ENCODE peak calls at places on chromosome 19, in ten cellular contexts. D is transverse colon, Y is testis, X is H54, N is ovary, G is uterus, B is adrenal gland, S is Peyer's patch, P is right lobe of liver, K is NB4. I is an unnamed sample.

GRCh38 chr19:42287017-42287825 is 14.7 kb upstream of the PRR19 start:
- DNase-seq in D (no peak), Y (no peak), X (no peak), N (peak; percentile 34), G (no peak), B (peak; percentile 27), S (no peak), P (peak; percentile 25), K (no peak), I (no peak)

GRCh38 chr19:41993612-41994483 is at the start of gene ATP1A3:
- DNase-seq in D (peak; percentile 52), Y (peak; percentile 71), X (peak; percentile 94), N (no peak), G (no peak), B (no peak), S (peak; percentile 72), P (no peak), K (peak; percentile 60), I (peak; percentile 27)

GRCh38 chr19:18856385-18857126 is 24.8 kb downstream of the UPF1 start:
- DNase-seq in D (no peak), Y (peak; percentile 90), X (peak; percentile 72), N (no peak), G (no peak), B (no peak), S (no peak), P (no peak), K (peak; percentile 34), I (no peak)

GRCh38 chr19:5951338-5951861 is 26.5 kb downstream of the RANBP3 start:
- DNase-seq in D (no peak), Y (peak; percentile 23), X (no peak), N (no peak), G (no peak), B (peak; percentile 41), S (peak; percentile 43), P (no peak), K (no peak), I (no peak)

GRCh38 chr19:39126593-39127187 is 1.1 kb downstream of the PAK4 start:
- DNase-seq in D (peak; percentile 84), Y (peak; percentile 60), X (peak; percentile 53), N (no peak), G (no peak), B (peak; percentile 45), S (no peak), P (peak; percentile 71), K (no peak), I (peak; percentile 92)

GRCh38 chr19:21210037-21210621 is 68.3 kb downstream of the ZNF431 start:
- DNase-seq in D (no peak), Y (no peak), X (no peak), N (no peak), G (no peak), B (no peak), S (no peak), P (no peak), K (no peak), I (no peak)

GRCh38 chr19:2726904-2727639 is 5.9 kb upstream of the DIRAS1 start:
- DNase-seq in D (peak; percentile 31), Y (no peak), X (no peak), N (no peak), G (no peak), B (no peak), S (peak; percentile 45), P (no peak), K (no peak), I (no peak)

GRCh38 chr19:17538684-17539287 is 16.7 kb upstream of the COLGALT1 start:
- DNase-seq in D (no peak), Y (no peak), X (no peak), N (no peak), G (no peak), B (no peak), S (peak; percentile 37), P (no peak), K (peak; percentile 57), I (no peak)

GRCh38 chr19:8569066-8569761 is 8.0 kb downstream of the MYO1F start:
- DNase-seq in D (peak; percentile 62), Y (peak; percentile 24), X (peak; percentile 84), N (no peak), G (no peak), B (peak; percentile 35), S (peak; percentile 70), P (peak; percentile 53), K (peak; percentile 100), I (no peak)

GRCh38 chr19:39679056-39679790 is 23.5 kb downstream of the LGALS16 start:
- DNase-seq in D (no peak), Y (no peak), X (no peak), N (no peak), G (no peak), B (peak; percentile 17), S (no peak), P (no peak), K (no peak), I (no peak)

GRCh38 chr19:1808395-1808731 is 3.7 kb downstream of the ATP8B3 start:
- DNase-seq in D (no peak), Y (no peak), X (no peak), N (no peak), G (no peak), B (no peak), S (no peak), P (no peak), K (no peak), I (no peak)

GRCh38 chr19:52638601-52639000 is 446 bp upstream of the ZNF83 start:
- DNase-seq in D (peak; percentile 16), Y (peak; percentile 24), X (peak; percentile 74), N (peak; percentile 33), G (peak; percentile 43), B (peak; percentile 38), S (no peak), P (no peak), K (no peak), I (peak; percentile 13)

DNA sequence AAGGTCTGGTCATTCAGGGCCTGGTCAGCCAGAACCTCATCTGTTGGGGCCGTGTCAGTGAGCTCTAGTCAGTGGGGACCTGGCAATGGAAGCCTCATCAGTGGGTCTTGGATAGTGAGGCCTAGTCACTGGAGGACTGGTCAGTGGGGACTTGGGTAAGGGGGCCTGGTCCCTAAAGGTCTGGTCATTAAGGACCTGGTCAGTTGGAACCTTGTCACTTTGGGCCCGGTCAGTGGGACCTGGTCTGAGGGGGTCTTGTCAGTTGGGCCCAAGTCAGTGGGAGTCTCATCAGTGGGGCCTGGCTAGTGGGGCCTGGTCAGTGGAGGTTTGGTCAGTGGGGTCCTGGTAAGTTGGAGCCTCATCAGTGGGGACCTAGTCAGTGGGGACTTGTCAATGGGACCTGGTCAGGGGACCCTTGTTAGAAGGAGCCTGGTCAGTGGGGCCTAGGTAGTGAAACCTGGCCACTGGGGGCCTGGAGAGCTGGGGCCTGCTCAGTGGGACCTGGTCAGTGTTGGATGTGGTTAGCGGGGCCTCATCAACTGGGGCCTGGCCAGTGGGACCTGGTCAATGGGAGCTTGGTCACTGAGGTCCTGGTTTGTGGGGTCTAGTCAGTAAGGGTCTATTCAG is 43.7 kb upstream of the TPM4 start:
- DNase-seq in D (no peak), Y (peak; percentile 15), X (no peak), N (no peak), G (no peak), B (peak; percentile 2), S (no peak), P (no peak), K (no peak), I (no peak)
- TF ChIP-seq POLR2A in D (no peak), Y (no peak), X (no peak), N (no peak), G (no peak), B (no peak), S (no peak), P (no peak), K (no peak), I (no peak)

DNA sequence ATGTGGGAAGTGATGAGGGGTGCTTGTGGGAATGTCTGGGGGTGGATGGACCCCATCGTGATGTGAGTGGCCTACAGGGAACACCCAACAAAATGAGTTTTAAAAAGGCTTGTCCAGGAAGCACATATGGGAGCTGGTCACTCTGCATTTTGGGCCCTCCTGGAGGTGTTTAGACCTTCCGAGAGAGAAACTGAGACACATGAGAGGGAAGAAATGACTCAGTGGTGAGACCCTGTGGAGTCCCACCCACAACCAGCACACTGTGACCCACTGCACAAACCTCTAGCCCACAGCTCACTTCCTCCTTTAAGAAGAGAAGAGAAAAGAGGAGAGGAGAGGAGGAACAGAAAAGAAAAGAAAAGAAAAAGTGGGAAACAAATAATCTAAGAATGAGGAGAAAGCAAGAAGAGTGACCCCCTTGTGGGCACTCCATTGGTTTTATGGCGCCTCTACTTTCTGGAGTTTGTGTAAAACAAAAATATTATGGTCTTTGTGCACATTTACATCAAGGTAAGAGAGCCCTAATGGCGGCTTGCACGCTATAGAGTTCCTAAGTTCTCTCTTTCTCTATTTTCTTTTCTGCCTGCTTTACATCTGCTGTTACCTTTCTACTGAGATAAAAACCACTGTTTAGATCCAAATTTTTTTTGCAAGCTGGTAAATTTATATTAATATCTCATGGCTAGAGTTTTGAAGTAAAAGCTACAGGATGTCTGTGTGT is 13.3 kb upstream of the LILRB1 start:
- DNase-seq in D (peak; percentile 31), Y (no peak), X (no peak), N (no peak), G (no peak), B (no peak), S (peak; percentile 40), P (no peak), K (no peak), I (no peak)
- TF ChIP-seq POLR2A in D (no peak), Y (no peak), X (no peak), N (no peak), G (no peak), B (no peak), S (no peak), P (no peak), K (no peak), I (no peak)

DNA sequence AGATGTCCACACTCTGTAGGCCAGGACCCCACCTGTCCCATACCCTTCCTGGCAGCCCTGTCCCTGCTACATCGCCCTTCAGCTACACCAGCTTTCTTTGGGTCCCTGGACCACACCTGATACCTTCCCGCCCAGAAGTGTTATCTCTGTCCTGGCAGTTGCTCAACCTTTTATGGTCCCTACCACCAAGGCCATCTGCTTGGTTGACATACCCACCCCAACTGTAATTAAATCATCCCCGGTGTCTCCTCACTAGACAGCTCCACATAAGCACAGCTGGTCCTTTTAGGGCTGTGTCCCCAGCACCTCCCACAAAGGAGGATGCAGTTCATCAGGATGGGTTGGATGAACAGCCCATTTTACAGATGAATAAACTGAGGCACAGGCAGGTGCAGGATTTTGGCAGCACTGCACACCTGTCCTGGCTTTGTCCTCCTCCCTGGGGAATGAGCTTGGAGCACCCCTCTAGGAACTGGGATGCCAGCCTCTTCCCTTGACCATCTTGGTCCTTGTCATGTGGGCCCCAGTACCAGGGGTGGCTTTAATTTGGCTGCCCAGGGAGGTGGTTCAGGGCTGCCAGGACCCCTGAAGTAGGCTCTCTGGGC is 12.9 kb downstream of the NACC1 start:
- DNase-seq in D (no peak), Y (no peak), X (no peak), N (no peak), G (no peak), B (no peak), S (no peak), P (no peak), K (no peak), I (no peak)
- TF ChIP-seq POLR2A in D (no peak), Y (no peak), X (no peak), N (no peak), G (no peak), B (no peak), S (no peak), P (no peak), K (no peak), I (no peak)

DNA sequence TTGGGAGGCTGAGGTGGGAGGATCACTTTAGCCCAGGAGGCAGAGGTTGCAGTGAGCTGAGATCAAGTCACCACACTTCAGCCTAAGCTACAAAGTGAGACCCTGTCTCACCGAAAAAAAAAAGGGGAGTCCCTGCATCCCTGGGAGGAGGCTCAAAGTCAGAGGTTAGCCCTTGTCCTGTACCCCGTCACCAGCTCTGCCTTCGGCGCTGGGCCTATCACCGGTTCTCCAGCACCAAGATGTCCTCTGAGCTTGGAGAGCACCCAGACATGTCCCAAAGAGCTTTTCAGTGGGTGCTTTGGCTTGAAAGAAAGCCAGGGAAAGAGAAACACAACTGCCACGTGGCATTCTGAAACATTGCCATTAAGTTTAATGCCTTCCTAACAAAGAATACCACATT is 356.9 kb upstream of the TSHZ3 start:
- DNase-seq in D (no peak), Y (no peak), X (no peak), N (no peak), G (no peak), B (no peak), S (no peak), P (no peak), K (no peak), I (no peak)
- TF ChIP-seq POLR2A in D (no peak), Y (no peak), X (no peak), N (no peak), G (no peak), B (no peak), S (no peak), P (no peak), K (no peak), I (no peak)

I was measured in body of pancreas.